ENCODE peak calls at places on chromosomes 13 and 19, in seven cellular contexts. Y, W, C, R, L, E and G are unnamed samples.

GRCh38 chr13:106373304-106373988 is 162.0 kb downstream of the EFNB2 start:
- DNase-seq in Y (peak), W (peak), C (no peak), R (peak), L (no peak), E (no peak), G (no peak)

GRCh38 chr19:2123682-2124387 is 27.1 kb downstream of the IZUMO4 start:
- DNase-seq in Y (no peak), W (peak), C (no peak), R (no peak), L (no peak), E (no peak), G (no peak)

GRCh38 chr13:97567510-97568243 is 133.7 kb downstream of the RAP2A start:
- DNase-seq in Y (no peak), W (peak), C (no peak), R (peak), L (no peak), E (peak), G (peak)

GRCh38 chr19:2627319-2627829 is 75.1 kb downstream of the GNG7 start:
- DNase-seq in Y (no peak), W (peak), C (peak), R (peak), L (peak), E (peak), G (peak)

GRCh38 chr19:7104783-7105447 is 35.4 kb downstream of the ZNF557 start:
- DNase-seq in Y (no peak), W (no peak), C (no peak), R (no peak), L (no peak), E (peak), G (no peak)

GRCh38 chr19:28961772-28962500 is 251.0 kb downstream of the UQCRFS1 start:
- DNase-seq in Y (no peak), W (peak), C (no peak), R (peak), L (no peak), E (no peak), G (peak)

GRCh38 chr13:42279986-42280385 is 8.0 kb downstream of the AKAP11 start:
- DNase-seq in Y (no peak), W (no peak), C (no peak), R (no peak), L (no peak), E (no peak), G (no peak)

GRCh38 chr13:62551588-62551987 is 1135.9 kb upstream of the PCDH20 start:
- DNase-seq in Y (no peak), W (no peak), C (no peak), R (no peak), L (no peak), E (no peak), G (no peak)

GRCh38 chr13:102907016-102907756 is 61.4 kb downstream of the ERCC5 start:
- DNase-seq in Y (no peak), W (peak), C (no peak), R (peak), L (no peak), E (no peak), G (no peak)